ENCODE peak calls at places on chromosomes 11 and 22, in four cellular contexts. One of them, this sample, is unnamed.

GRCh38 chr11:133896028-133896427 is 50.7 kb upstream of the SPATA19 start:
- DNase-seq in A549: no peak
- DNase-seq in pancreas: no peak
- DNase-seq in ascending aorta: no peak
- DNase-seq in this sample: no peak

GRCh38 chr11:120547871-120548681 is 36.5 kb downstream of the GRIK4 start:
- DNase-seq in A549: peak; percentile 44
- DNase-seq in pancreas: peak; percentile 94
- DNase-seq in ascending aorta: peak; percentile 59
- DNase-seq in this sample: peak; percentile 70

GRCh38 chr11:133579165-133580031 is 47.1 kb upstream of the OPCML start:
- DNase-seq in A549: no peak
- DNase-seq in pancreas: no peak
- DNase-seq in ascending aorta: no peak
- DNase-seq in this sample: no peak

GRCh38 chr11:58513747-58514367 is 6.0 kb upstream of the OR5B21 start:
- DNase-seq in A549: peak; percentile 75
- DNase-seq in pancreas: peak; percentile 22
- DNase-seq in ascending aorta: no peak
- DNase-seq in this sample: no peak

GRCh38 chr22:36303874-36304273 is 50.9 kb downstream of the APOL1 start:
- DNase-seq in A549: no peak
- DNase-seq in pancreas: no peak
- DNase-seq in ascending aorta: no peak
- DNase-seq in this sample: peak; percentile 44

GRCh38 chr11:65439331-65440181 is 17.0 kb downstream of the NEAT1 start:
- DNase-seq in A549: peak; percentile 33
- DNase-seq in pancreas: no peak
- DNase-seq in ascending aorta: no peak
- DNase-seq in this sample: peak; percentile 24

GRCh38 chr11:59679347-59679746 is 10.5 kb upstream of the PATL1 start:
- DNase-seq in A549: no peak
- DNase-seq in pancreas: no peak
- DNase-seq in ascending aorta: no peak
- DNase-seq in this sample: no peak

GRCh38 chr11:35158371-35159081 is 19.6 kb downstream of the CD44 start:
- DNase-seq in A549: no peak
- DNase-seq in pancreas: no peak
- DNase-seq in ascending aorta: no peak
- DNase-seq in this sample: no peak

GRCh38 chr11:102776454-102776853 is 4.0 kb downstream of the MMP10 start:
- DNase-seq in A549: no peak
- DNase-seq in pancreas: no peak
- DNase-seq in ascending aorta: no peak
- DNase-seq in this sample: no peak

GRCh38 chr11:12137938-12138731 is 27.7 kb downstream of the MICAL2 start:
- DNase-seq in A549: peak; percentile 47
- DNase-seq in pancreas: no peak
- DNase-seq in ascending aorta: peak; percentile 52
- DNase-seq in this sample: no peak

GRCh38 chr11:2728663-2729332 is 29.0 kb upstream of the KCNQ1OT1 start:
- DNase-seq in A549: no peak
- DNase-seq in pancreas: peak; percentile 38
- DNase-seq in ascending aorta: no peak
- DNase-seq in this sample: no peak

GRCh38 chr22:43434601-43435311 is 22.9 kb downstream of the MPPED1 start:
- DNase-seq in A549: no peak
- DNase-seq in pancreas: no peak
- DNase-seq in ascending aorta: no peak
- DNase-seq in this sample: no peak

GRCh38 chr11:46529086-46529905 is 64.5 kb downstream of the AMBRA1 start:
- DNase-seq in A549: peak; percentile 73
- DNase-seq in pancreas: peak; percentile 42
- DNase-seq in ascending aorta: no peak
- DNase-seq in this sample: peak; percentile 71

GRCh38 chr11:11605181-11605580 is 16.6 kb downstream of the GALNT18 start:
- DNase-seq in A549: no peak
- DNase-seq in pancreas: no peak
- DNase-seq in ascending aorta: no peak
- DNase-seq in this sample: no peak

DNA sequence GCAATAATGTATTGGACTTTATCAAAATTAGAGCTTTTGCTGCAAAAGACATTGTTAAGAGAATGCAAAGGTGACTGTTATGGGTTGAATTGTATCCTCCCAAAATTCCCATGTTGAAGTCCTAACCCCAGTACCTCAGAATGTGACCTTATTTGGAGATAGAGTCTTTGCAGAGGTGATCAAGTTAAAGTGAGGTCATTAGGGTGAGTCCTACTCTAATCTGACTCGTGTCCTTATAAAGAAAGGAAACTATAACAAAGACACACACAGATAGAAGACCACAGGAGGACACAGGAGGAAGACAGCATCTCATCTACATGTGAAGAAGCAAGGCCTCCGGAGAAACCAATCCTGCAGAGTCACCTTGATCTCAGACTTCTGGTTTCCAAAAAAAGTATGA is 1011.2 kb downstream of the TBC1D22A start:
- DNase-seq in A549: no peak
- DNase-seq in pancreas: no peak
- DNase-seq in ascending aorta: no peak
- DNase-seq in this sample: no peak
- H3K4me1 ChIP-seq in A549: no peaks in the 10 kb centered on the region
- H3K4me1 ChIP-seq in pancreas: no peaks in the 10 kb centered on the region
- H3K4me1 ChIP-seq in ascending aorta: no peaks in the 10 kb centered on the region
- H3K4me1 ChIP-seq in this sample: no peaks in the 10 kb centered on the region

GRCh38 chr22:48885271-48885918 is 942.3 kb downstream of the BRD1 start:
- DNase-seq in A549: no peak
- DNase-seq in pancreas: no peak
- DNase-seq in ascending aorta: no peak
- DNase-seq in this sample: no peak

GRCh38 chr22:48884292-48884691 is 943.4 kb downstream of the BRD1 start:
- DNase-seq in A549: no peak
- DNase-seq in pancreas: peak; percentile 4
- DNase-seq in ascending aorta: no peak
- DNase-seq in this sample: no peak

GRCh38 chr22:48886604-48887393 is 940.9 kb downstream of the BRD1 start:
- DNase-seq in A549: no peak
- DNase-seq in pancreas: no peak
- DNase-seq in ascending aorta: no peak
- DNase-seq in this sample: no peak

GRCh38 chr22:48884786-48885185 is 942.9 kb downstream of the BRD1 start:
- DNase-seq in A549: no peak
- DNase-seq in pancreas: peak; percentile 4
- DNase-seq in ascending aorta: no peak
- DNase-seq in this sample: no peak

GRCh38 chr22:48885919-48886305 is 941.8 kb downstream of the BRD1 start:
- DNase-seq in A549: no peak
- DNase-seq in pancreas: peak; percentile 5
- DNase-seq in ascending aorta: no peak
- DNase-seq in this sample: no peak
- H3K9me3 ChIP-seq in A549: no peaks in the 10 kb centered on the region
- H3K9me3 ChIP-seq in pancreas: no peaks in the 10 kb centered on the region
- H3K9me3 ChIP-seq in ascending aorta: no peaks in the 10 kb centered on the region
- H3K9me3 ChIP-seq in this sample: peaks cover 5% of the 10 kb centered on the region

GRCh38 chr22:41499624-41500280 is 30.8 kb downstream of the ACO2 start:
- DNase-seq in A549: no peak
- DNase-seq in pancreas: no peak
- DNase-seq in ascending aorta: no peak
- DNase-seq in this sample: no peak

GRCh38 chr22:41504397-41504796 is 35.5 kb downstream of the ACO2 start:
- DNase-seq in A549: no peak
- DNase-seq in pancreas: no peak
- DNase-seq in ascending aorta: peak; percentile 51
- DNase-seq in this sample: no peak

GRCh38 chr22:41500303-41500702 is 31.4 kb downstream of the ACO2 start:
- DNase-seq in A549: no peak
- DNase-seq in pancreas: no peak
- DNase-seq in ascending aorta: no peak
- DNase-seq in this sample: no peak

GRCh38 chr22:41498322-41498721 is 29.4 kb downstream of the ACO2 start:
- DNase-seq in A549: no peak
- DNase-seq in pancreas: no peak
- DNase-seq in ascending aorta: no peak
- DNase-seq in this sample: no peak

GRCh38 chr22:41501209-41501608 is 32.3 kb downstream of the ACO2 start:
- DNase-seq in A549: peak; percentile 44
- DNase-seq in pancreas: no peak
- DNase-seq in ascending aorta: no peak
- DNase-seq in this sample: no peak
- TF ChIP-seq CTCF in A549: peak; percentile 20
- TF ChIP-seq CTCF in pancreas: no peak
- TF ChIP-seq CTCF in ascending aorta: no peak
- TF ChIP-seq CTCF in this sample: no peak

GRCh38 chr11:7520011-7520942 is 6.5 kb downstream of the PPFIBP2 start:
- DNase-seq in A549: no peak
- DNase-seq in pancreas: no peak
- DNase-seq in ascending aorta: no peak
- DNase-seq in this sample: no peak
- H3K4me1 ChIP-seq in A549: no peaks in the 10 kb centered on the region
- H3K4me1 ChIP-seq in pancreas: no peaks in the 10 kb centered on the region
- H3K4me1 ChIP-seq in ascending aorta: no peaks in the 10 kb centered on the region
- H3K4me1 ChIP-seq in this sample: peaks cover 22% of the 10 kb centered on the region

DNA sequence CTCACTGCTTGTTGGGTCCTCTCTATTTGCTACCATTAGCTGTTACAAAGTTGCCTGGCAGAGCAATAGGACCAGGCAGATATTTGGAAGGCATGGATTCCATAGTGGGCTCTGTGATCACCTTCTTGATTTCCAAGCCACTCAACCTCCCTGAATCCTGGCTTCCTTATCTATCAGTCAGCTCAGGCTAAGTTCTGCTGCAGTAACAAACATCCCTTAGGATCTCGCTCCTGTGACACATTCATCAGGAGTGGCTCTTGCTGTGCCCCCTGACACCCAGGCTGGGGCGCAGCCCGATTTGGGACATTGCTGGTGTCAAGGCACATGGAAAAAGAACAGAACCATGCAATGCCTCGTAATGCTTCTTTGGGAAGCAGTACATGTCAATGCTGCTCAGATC is 503.9 kb downstream of the TBC1D22A start:
- DNase-seq in A549: no peak
- DNase-seq in pancreas: no peak
- DNase-seq in ascending aorta: no peak
- DNase-seq in this sample: no peak
- H3K9me3 ChIP-seq in A549: no peaks in the 10 kb centered on the region
- H3K9me3 ChIP-seq in pancreas: no peaks in the 10 kb centered on the region
- H3K9me3 ChIP-seq in ascending aorta: no peaks in the 10 kb centered on the region
- H3K9me3 ChIP-seq in this sample: peaks cover 11% of the 10 kb centered on the region

GRCh38 chr11:19576903-19577302 is 135.7 kb upstream of the NAV2 start:
- DNase-seq in A549: no peak
- DNase-seq in pancreas: no peak
- DNase-seq in ascending aorta: no peak
- DNase-seq in this sample: no peak

GRCh38 chr11:19577391-19577831 is 135.2 kb upstream of the NAV2 start:
- DNase-seq in A549: no peak
- DNase-seq in pancreas: peak; percentile 23
- DNase-seq in ascending aorta: no peak
- DNase-seq in this sample: peak; percentile 41

GRCh38 chr11:19578871-19579270 is 133.8 kb upstream of the NAV2 start:
- DNase-seq in A549: no peak
- DNase-seq in pancreas: no peak
- DNase-seq in ascending aorta: no peak
- DNase-seq in this sample: no peak

GRCh38 chr11:19579957-19580356 is 132.7 kb upstream of the NAV2 start:
- DNase-seq in A549: no peak
- DNase-seq in pancreas: no peak
- DNase-seq in ascending aorta: no peak
- DNase-seq in this sample: no peak

DNA sequence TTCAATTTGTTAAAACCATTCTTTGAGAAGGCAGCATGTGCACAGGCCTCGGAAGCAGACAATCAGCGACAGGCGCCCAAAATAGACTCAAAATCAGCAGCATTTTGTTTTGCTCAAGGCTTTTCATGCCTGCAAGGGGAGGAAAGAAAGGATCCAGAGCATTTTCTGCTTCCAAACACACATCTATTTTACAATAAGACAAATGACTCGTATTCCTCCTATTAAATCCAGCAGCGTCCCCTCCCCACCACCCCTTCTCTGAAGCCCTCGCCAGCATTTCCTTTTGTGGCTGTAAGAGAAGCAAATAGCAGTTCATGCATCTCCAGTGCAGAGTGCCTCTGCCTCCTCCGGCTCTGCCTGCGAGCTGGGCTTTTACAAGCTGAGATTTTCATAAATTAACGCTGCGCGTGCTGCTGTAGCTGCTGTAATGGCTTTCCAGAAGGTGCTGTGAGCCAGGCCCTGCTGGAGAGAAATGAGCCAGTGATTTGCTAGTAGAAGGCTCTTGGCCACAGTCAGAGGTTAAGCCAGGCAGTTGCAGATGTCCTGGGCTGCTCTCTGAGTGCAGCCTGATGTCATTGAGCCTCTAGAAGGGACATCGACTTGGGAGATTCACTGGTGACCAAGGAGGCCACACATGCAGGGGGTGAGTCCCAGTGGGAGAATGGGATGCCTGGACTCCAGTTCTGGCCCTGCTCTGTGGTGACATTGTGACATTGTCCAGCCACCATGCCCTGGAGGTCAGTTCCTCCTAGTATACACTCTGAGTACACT is 134.6 kb upstream of the NAV2 start:
- DNase-seq in A549: no peak
- DNase-seq in pancreas: peak; percentile 27
- DNase-seq in ascending aorta: no peak
- DNase-seq in this sample: no peak
- TF ChIP-seq CTCF in A549: no peak
- TF ChIP-seq CTCF in pancreas: no peak
- TF ChIP-seq CTCF in ascending aorta: no peak
- TF ChIP-seq CTCF in this sample: no peak